ENCODE peak calls at places on chromosomes 5 and 9, in six cellular contexts. P is NCI-H69; Q is stimulated activated CD4-positive, alpha-beta T cell treated with anti-CD3 and anti-CD28 coated beads, Interleukin-2, amount 100 ng/mL, for 48 hours; O is AG09319; D is endodermal cell; Y is caudate nucleus. X is an unnamed sample.

GRCh38 chr5:68033961-68034581 is 181.5 kb upstream of the PIK3R1 start:
- DNase-seq in P (peak; percentile 57), Q (no peak), O (peak; percentile 39), D (no peak), Y (no peak), X (no peak)

GRCh38 chr5:135140805-135141204 is 106.8 kb upstream of the PITX1 start:
- DNase-seq in P (no peak), Q (no peak), O (peak; percentile 34), D (no peak), Y (no peak), X (no peak)

GRCh38 chr5:37665889-37666288 is 174.0 kb downstream of the GDNF start:
- DNase-seq in P (peak; percentile 56), Q (no peak), O (no peak), D (no peak), Y (peak; percentile 28), X (no peak)

GRCh38 chr9:133372144-133372543 is 3.7 kb downstream of the SURF4 start:
- DNase-seq in P (no peak), Q (no peak), O (no peak), D (no peak), Y (no peak), X (no peak)

GRCh38 chr5:176822426-176823075 is 12.2 kb downstream of the UNC5A start:
- DNase-seq in P (peak; percentile 75), Q (no peak), O (no peak), D (no peak), Y (no peak), X (no peak)

GRCh38 chr9:83979812-83980394 is at the start of gene HNRNPK:
- DNase-seq in P (peak; percentile 99), Q (peak; percentile 99), O (peak; percentile 99), D (peak; percentile 99), Y (peak; percentile 96), X (peak; percentile 94)

GRCh38 chr9:111886983-111887718 is 9.5 kb upstream of the UGCG start:
- DNase-seq in P (no peak), Q (no peak), O (no peak), D (no peak), Y (no peak), X (no peak)

GRCh38 chr9:130241198-130241535 is 24.4 kb upstream of the HMCN2 start:
- DNase-seq in P (no peak), Q (no peak), O (no peak), D (no peak), Y (no peak), X (no peak)

GRCh38 chr9:127603226-127603625 is 8.9 kb upstream of the STXBP1 start:
- DNase-seq in P (no peak), Q (no peak), O (no peak), D (no peak), Y (no peak), X (no peak)

GRCh38 chr9:136756134-136756438 is 2.0 kb downstream of the LCN8 start:
- DNase-seq in P (no peak), Q (no peak), O (no peak), D (no peak), Y (no peak), X (no peak)

GRCh38 chr5:132905938-132906337 is 32.5 kb downstream of the LEAP2 start:
- DNase-seq in P (peak; percentile 33), Q (no peak), O (no peak), D (no peak), Y (no peak), X (no peak)

GRCh38 chr5:16913840-16914435 is 22.1 kb downstream of the MYO10 start:
- DNase-seq in P (no peak), Q (no peak), O (no peak), D (no peak), Y (no peak), X (no peak)

GRCh38 chr9:38026021-38026809 is 42.8 kb downstream of the SHB start:
- DNase-seq in P (peak; percentile 95), Q (no peak), O (no peak), D (peak; percentile 83), Y (no peak), X (no peak)

X was measured in GM12891.